ENCODE peak calls at places on chromosome 16, in six cellular contexts. W is fibroblast of lung, A is thoracic aorta, L is neural progenitor cell, P is K562, M is GM23248. F is an unnamed sample.

GRCh38 chr16:14409563-14409962 is 220.5 kb downstream of the PARN start:
- DNase-seq in W (peak; percentile 96), A (peak; percentile 51), L (no peak), P (no peak), M (peak; percentile 94), F (no peak)

GRCh38 chr16:58022601-58023371 is 2.8 kb upstream of the MMP15 start:
- DNase-seq in W (peak; percentile 73), A (no peak), L (no peak), P (no peak), M (peak; percentile 88), F (no peak)

GRCh38 chr16:50102046-50102756 is 36.4 kb downstream of the HEATR3 start:
- DNase-seq in W (peak; percentile 83), A (no peak), L (no peak), P (no peak), M (peak; percentile 88), F (no peak)

GRCh38 chr16:13421726-13422125 is 498.2 kb upstream of the ERCC4 start:
- DNase-seq in W (peak; percentile 23), A (no peak), L (no peak), P (no peak), M (no peak), F (no peak)

GRCh38 chr16:17340804-17341203 is 130.0 kb downstream of the XYLT1 start:
- DNase-seq in W (no peak), A (no peak), L (no peak), P (no peak), M (no peak), F (no peak)

GRCh38 chr16:75062135-75062943 is 54.2 kb downstream of the LDHD start:
- DNase-seq in W (peak; percentile 56), A (no peak), L (no peak), P (peak; percentile 89), M (no peak), F (no peak)

GRCh38 chr16:50666658-50667496 is 14.2 kb downstream of the SNX20 start:
- DNase-seq in W (no peak), A (no peak), L (no peak), P (no peak), M (no peak), F (no peak)

GRCh38 chr16:54822502-54823291 is 108.0 kb upstream of the IRX5 start:
- DNase-seq in W (no peak), A (no peak), L (no peak), P (no peak), M (no peak), F (no peak)

GRCh38 chr16:84992700-84993075 is 18.6 kb downstream of the ZDHHC7 start:
- DNase-seq in W (no peak), A (no peak), L (no peak), P (no peak), M (peak; percentile 69), F (no peak)
- H3K4me1 ChIP-seq in W (peaks cover 19% of the 10 kb centered on the region), A (peaks cover 47% of the 10 kb centered on the region), L (no peaks in the 10 kb centered on the region), P (peaks cover 9% of the 10 kb centered on the region), M (peaks cover 38% of the 10 kb centered on the region), F (peaks cover 43% of the 10 kb centered on the region)

GRCh38 chr16:70739389-70739788 is 53.5 kb upstream of the MTSS2 start:
- DNase-seq in W (no peak), A (no peak), L (no peak), P (no peak), M (no peak), F (no peak)
- H3K4me1 ChIP-seq in W (peaks cover 50% of the 10 kb centered on the region), A (peaks cover 20% of the 10 kb centered on the region), L (peaks cover 21% of the 10 kb centered on the region), P (no peaks in the 10 kb centered on the region), M (peaks cover 53% of the 10 kb centered on the region), F (peaks cover 17% of the 10 kb centered on the region)

GRCh38 chr16:67246945-67247697 is at the start of gene FHOD1:
- DNase-seq in W (peak; percentile 91), A (peak; percentile 94), L (peak; percentile 98), P (peak; percentile 98), M (peak; percentile 99), F (peak; percentile 82)

GRCh38 chr16:67247698-67248400 is 568 bp upstream of the FHOD1 start:
- DNase-seq in W (no peak), A (no peak), L (no peak), P (no peak), M (no peak), F (no peak)

GRCh38 chr16:67249178-67249759 is 490 bp downstream of the SLC9A5 start:
- DNase-seq in W (no peak), A (no peak), L (no peak), P (peak; percentile 45), M (peak; percentile 45), F (no peak)

GRCh38 chr16:67249762-67250327 is 1.1 kb downstream of the SLC9A5 start:
- DNase-seq in W (peak; percentile 31), A (no peak), L (no peak), P (no peak), M (peak; percentile 47), F (no peak)

DNA sequence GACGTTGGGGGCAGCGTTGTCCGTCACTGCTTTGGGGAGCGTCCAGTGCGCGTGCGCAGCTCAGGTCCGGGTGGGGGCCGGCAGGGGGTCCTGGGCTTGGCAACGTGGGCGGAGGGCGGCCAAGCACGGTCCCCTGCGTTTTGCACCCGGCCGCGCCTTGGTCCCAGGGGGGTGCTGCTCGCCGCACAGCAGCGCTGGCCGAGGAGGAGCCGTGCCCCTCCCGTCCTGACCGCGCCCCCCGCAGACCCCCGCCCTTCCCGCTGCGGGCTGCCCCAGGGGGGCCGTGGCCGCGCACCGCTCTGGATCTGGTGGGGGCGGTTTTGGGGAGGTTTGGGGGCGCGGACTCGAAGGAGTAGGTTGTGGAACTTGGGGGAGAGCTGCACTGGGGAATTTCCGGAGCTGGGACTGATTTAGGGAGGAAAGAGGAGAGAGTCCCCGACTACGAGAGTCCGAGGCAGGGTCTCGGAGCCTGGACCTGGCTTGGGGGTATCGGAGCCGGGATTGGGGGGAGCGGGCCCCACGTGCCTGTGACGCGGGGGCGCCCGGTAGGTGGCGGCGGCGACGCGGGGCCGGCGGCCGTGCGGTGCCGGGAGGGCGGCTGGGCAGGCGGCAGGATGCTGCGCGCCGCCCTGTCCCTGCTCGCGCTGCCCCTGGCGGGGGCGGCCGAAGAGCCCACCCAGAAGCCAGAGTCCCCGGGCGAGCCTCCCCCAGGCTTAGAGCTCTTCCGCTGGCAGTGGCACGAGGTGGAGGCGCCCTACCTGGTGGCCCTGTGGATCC is at the start of gene SLC9A5:
- DNase-seq in W (peak; percentile 27), A (no peak), L (peak; percentile 71), P (peak; percentile 41), M (peak; percentile 65), F (no peak)
- H3K4me1 ChIP-seq in W (peaks cover 34% of the 10 kb centered on the region), A (peaks cover 32% of the 10 kb centered on the region), L (peaks cover 25% of the 10 kb centered on the region), P (peaks cover 37% of the 10 kb centered on the region), M (peaks cover 40% of the 10 kb centered on the region), F (peaks cover 39% of the 10 kb centered on the region)

DNA sequence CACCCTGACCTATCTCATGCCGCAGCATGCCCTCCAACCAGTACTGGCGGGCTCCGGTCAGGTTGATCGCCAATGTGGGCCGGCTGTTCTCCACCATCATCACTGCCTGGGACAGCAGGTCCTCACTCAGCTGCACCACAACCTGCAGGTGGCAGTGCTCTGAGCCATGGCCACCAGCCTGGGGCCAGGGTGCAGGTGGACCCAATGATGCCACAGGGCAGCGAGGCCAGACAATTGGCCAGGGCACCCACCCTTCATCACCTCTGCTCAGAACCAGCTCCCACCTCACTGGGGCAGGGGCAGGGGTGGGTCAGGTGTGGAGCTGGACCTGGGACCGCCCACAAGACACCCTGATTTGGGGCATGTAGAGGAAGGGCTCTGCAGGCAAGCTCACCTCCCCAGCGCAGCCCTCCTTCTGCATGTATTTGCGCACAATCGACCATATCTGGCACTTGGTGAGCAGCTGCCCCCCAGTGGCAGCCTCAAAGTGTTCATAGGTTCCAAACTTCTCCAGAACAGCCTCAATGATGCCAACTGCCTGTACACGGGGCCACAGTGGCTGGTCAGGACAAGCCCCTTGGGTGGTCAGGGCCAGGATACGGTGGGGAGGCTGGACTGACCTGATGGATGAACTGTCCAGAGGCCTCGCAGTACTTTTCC is 4.2 kb downstream of the MATCAP1 start:
- DNase-seq in W (no peak), A (no peak), L (no peak), P (peak; percentile 44), M (peak; percentile 13), F (peak; percentile 57)
- H3K4me1 ChIP-seq in W (peaks cover 15% of the 10 kb centered on the region), A (peaks cover 18% of the 10 kb centered on the region), L (peaks cover 9% of the 10 kb centered on the region), P (peaks cover 10% of the 10 kb centered on the region), M (peaks cover 25% of the 10 kb centered on the region), F (peaks cover 30% of the 10 kb centered on the region)

DNA sequence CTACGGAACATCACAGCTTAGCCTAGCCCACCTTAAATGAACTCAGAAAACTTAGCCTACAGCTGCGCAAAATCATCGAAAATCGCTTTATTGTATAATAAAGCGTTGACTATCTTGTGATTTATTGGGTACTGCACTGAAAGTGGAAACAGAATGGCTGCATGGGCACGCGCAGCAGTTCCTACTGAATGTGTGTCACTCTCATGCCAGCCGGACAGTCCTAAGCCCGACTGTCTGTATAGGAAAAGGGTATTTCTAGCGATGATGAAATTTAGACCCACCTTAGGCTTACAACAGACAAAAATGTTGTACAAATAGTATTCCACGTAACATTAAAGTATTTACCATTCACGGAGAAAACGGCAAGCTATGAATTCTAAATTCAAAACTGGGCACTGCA is 9.3 kb downstream of the FBXO31 start:
- DNase-seq in W (no peak), A (no peak), L (peak; percentile 1), P (no peak), M (no peak), F (no peak)
- H3K4me1 ChIP-seq in W (peaks cover 9% of the 10 kb centered on the region), A (peaks cover 8% of the 10 kb centered on the region), L (peaks cover 15% of the 10 kb centered on the region), P (peaks cover 17% of the 10 kb centered on the region), M (peaks cover 15% of the 10 kb centered on the region), F (peaks cover 16% of the 10 kb centered on the region)